ENCODE peak calls at places on chromosomes 7 and 10, in six cellular contexts. K, U, W, J, D and I are unnamed samples.

GRCh38 chr7:131691454-131692130 is 135.2 kb upstream of the PODXL start:
- DNase-seq in K (no peak), U (no peak), W (no peak), J (no peak), D (no peak), I (no peak)

GRCh38 chr10:104089621-104090020 is 3.9 kb upstream of the COL17A1 start:
- DNase-seq in K (no peak), U (no peak), W (no peak), J (peak), D (no peak), I (no peak)

GRCh38 chr7:114415054-114415997 is 711 bp downstream of the FOXP2 start:
- DNase-seq in K (no peak), U (no peak), W (no peak), J (peak), D (no peak), I (no peak)

GRCh38 chr10:31709028-31709427 is 219.6 kb downstream of the ARHGAP12 start:
- DNase-seq in K (no peak), U (no peak), W (peak), J (no peak), D (no peak), I (no peak)

GRCh38 chr10:102927311-102928010 is 9.4 kb downstream of the CNNM2 start:
- DNase-seq in K (no peak), U (no peak), W (no peak), J (no peak), D (no peak), I (peak)

GRCh38 chr10:30348378-30348776 is 701 bp downstream of the MTPAP start:
- DNase-seq in K (no peak), U (no peak), W (no peak), J (no peak), D (no peak), I (peak)

GRCh38 chr7:4931932-4932331 is 27.1 kb downstream of the MMD2 start:
- DNase-seq in K (no peak), U (no peak), W (no peak), J (no peak), D (no peak), I (no peak)

GRCh38 chr7:2554654-2555053 is 670 bp downstream of the BRAT1 start:
- DNase-seq in K (no peak), U (no peak), W (no peak), J (no peak), D (no peak), I (peak)

GRCh38 chr7:23618241-23618640 is 21.1 kb downstream of the CCDC126 start:
- DNase-seq in K (no peak), U (no peak), W (no peak), J (peak), D (peak), I (no peak)

GRCh38 chr10:88992945-88993537 is 2.4 kb downstream of the FAS start:
- DNase-seq in K (no peak), U (no peak), W (no peak), J (peak), D (peak), I (no peak)

GRCh38 chr10:132793871-132794849 is 8.2 kb upstream of the NKX6-2 start:
- DNase-seq in K (no peak), U (no peak), W (no peak), J (peak), D (no peak), I (peak)